ENCODE peak calls at places on chromosomes 3 and 15, in five cellular contexts. H is SK-N-SH, D is adrenal gland, G is right lobe of liver, Z is WERI-Rb-1. M is an unnamed sample. For H3K36me3, the result is how much of the 10 kb centered on the place peaks cover.

GRCh38 chr15:84671211-84671610 is 13.2 kb upstream of the NMB start:
- DNase-seq in H (no peak), D (no peak), G (no peak), Z (no peak), M (no peak)

GRCh38 chr3:71694358-71694999 is 30.7 kb downstream of the EIF4E3 start:
- DNase-seq in H (no peak), D (no peak), G (no peak), Z (no peak), M (no peak)

GRCh38 chr3:40116478-40117162 is 192.9 kb upstream of the EIF1B start:
- DNase-seq in H (no peak), D (no peak), G (no peak), Z (no peak), M (no peak)

GRCh38 chr15:51939216-51939615 is 32.4 kb downstream of the LEO1 start:
- DNase-seq in H (no peak), D (no peak), G (no peak), Z (no peak), M (no peak)

GRCh38 chr3:51962854-51963530 is 4.3 kb downstream of the PCBP4 start:
- DNase-seq in H (no peak), D (no peak), G (no peak), Z (peak), M (no peak)

GRCh38 chr3:2166552-2166951 is 67.9 kb downstream of the CNTN4 start:
- DNase-seq in H (peak), D (no peak), G (no peak), Z (no peak), M (no peak)

GRCh38 chr3:13451301-13451673 is 28.8 kb upstream of the HDAC11 start:
- DNase-seq in H (no peak), D (no peak), G (no peak), Z (peak), M (peak)

GRCh38 chr15:73244333-73244732 is 124.4 kb downstream of the HCN4 start:
- DNase-seq in H (peak), D (no peak), G (no peak), Z (peak), M (no peak)

GRCh38 chr3:99884484-99884883 is 66.8 kb downstream of the CMSS1 start:
- DNase-seq in H (no peak), D (no peak), G (no peak), Z (no peak), M (no peak)

GRCh38 chr3:191240432-191240831 is 41.4 kb downstream of the OSTN start:
- DNase-seq in H (no peak), D (no peak), G (no peak), Z (no peak), M (no peak)

GRCh38 chr15:62847900-62848489 is 194.6 kb upstream of the TPM1 start:
- DNase-seq in H (peak), D (peak), G (peak), Z (peak), M (peak)

GRCh38 chr15:95636107-95636506 is 694.4 kb upstream of the NR2F2 start:
- DNase-seq in H (no peak), D (no peak), G (no peak), Z (no peak), M (no peak)

GRCh38 chr15:30923429-30923828 is 19.7 kb downstream of the FAN1 start:
- DNase-seq in H (no peak), D (no peak), G (no peak), Z (no peak), M (no peak)

GRCh38 chr15:27844018-27844666 is 255.0 kb downstream of the OCA2 start:
- DNase-seq in H (no peak), D (no peak), G (no peak), Z (no peak), M (no peak)

GRCh38 chr3:102092617-102093466 is 243.5 kb downstream of the NFKBIZ start:
- DNase-seq in H (no peak), D (no peak), G (no peak), Z (no peak), M (no peak)

GRCh38 chr15:38682861-38683260 is 118.2 kb upstream of the RASGRP1 start:
- DNase-seq in H (no peak), D (no peak), G (no peak), Z (no peak), M (no peak)

GRCh38 chr15:38335106-38335505 is 82.5 kb downstream of the SPRED1 start:
- DNase-seq in H (no peak), D (no peak), G (no peak), Z (no peak), M (no peak)

GRCh38 chr3:14444380-14444779 is 42.0 kb downstream of the SLC6A6 start:
- DNase-seq in H (no peak), D (no peak), G (no peak), Z (no peak), M (no peak)

GRCh38 chr3:45981321-45982038 is 14.1 kb downstream of the FYCO1 start:
- DNase-seq in H (no peak), D (peak), G (no peak), Z (no peak), M (no peak)

GRCh38 chr3:122977645-122978466 is 49.7 kb downstream of the SEMA5B start:
- DNase-seq in H (peak), D (no peak), G (no peak), Z (no peak), M (peak)

GRCh38 chr15:67690936-67691335 is 134.4 kb upstream of the SKOR1 start:
- DNase-seq in H (no peak), D (no peak), G (no peak), Z (no peak), M (no peak)

GRCh38 chr3:71109241-71109976 is 474.1 kb downstream of the FOXP1 start:
- DNase-seq in H (no peak), D (no peak), G (no peak), Z (no peak), M (no peak)

GRCh38 chr3:163056874-163057497 is 1560.4 kb downstream of the OTOL1 start:
- DNase-seq in H (peak), D (peak), G (no peak), Z (peak), M (no peak)

GRCh38 chr3:13479332-13479581 is 849 bp upstream of the HDAC11 start:
- DNase-seq in H (peak), D (peak), G (no peak), Z (no peak), M (peak)

GRCh38 chr3:31377045-31377642 is 155.6 kb upstream of the STT3B start:
- DNase-seq in H (no peak), D (peak), G (no peak), Z (no peak), M (no peak)

GRCh38 chr15:65309882-65310418 is 5.5 kb downstream of the RNU5B-1 start:
- DNase-seq in H (no peak), D (no peak), G (no peak), Z (no peak), M (peak)
- H3K27ac ChIP-seq in H (no peak), D (no peak), G (no peak), Z (no peak), M (no peak)

DNA sequence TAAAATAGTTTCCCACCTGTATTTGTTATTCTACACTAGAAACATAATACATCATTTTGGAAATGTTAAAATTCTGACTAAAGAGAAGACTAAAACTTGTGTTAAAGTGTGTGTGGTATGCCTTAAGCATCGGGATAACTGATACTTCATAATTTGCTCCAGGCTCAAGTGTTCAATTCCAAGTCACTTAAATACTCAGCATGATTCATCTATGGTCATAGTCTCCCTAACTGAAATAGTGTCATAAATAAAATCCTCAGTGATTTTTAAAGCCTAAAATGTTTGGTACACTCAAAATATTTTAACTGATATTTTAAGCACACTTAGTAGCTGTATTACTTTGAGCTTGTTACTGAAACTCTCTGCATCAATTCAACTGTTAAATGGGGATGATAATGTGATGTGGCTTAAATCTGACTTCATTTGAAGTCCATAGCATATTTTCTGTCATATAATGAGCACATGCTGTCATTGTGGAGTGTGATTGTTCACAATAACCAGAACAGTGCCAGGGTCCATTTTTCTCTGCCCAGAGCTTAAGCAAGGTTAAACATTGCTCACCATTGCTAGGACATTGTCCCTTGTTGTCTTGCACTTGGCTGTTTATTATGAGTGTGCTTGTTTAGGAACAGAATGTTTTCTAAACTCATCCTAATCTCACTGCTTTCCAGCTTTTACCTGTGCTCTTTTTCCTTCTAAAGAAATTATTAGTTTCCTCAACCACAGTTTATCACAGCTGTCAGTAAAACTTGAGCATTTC is 122.2 kb downstream of the KLHL25 start:
- DNase-seq in H (no peak), D (no peak), G (no peak), Z (no peak), M (no peak)
- H3K36me3 ChIP-seq in H (under half), D (under half), G (under half), Z (half or more), M (half or more)

GRCh38 chr3:55554621-55555020 is 67.5 kb upstream of the WNT5A start:
- DNase-seq in H (no peak), D (no peak), G (no peak), Z (no peak), M (no peak)
- H3K27ac ChIP-seq in H (no peak), D (no peak), G (no peak), Z (no peak), M (no peak)

GRCh38 chr15:90489944-90490343 is 39.8 kb upstream of the CRTC3 start:
- DNase-seq in H (no peak), D (no peak), G (no peak), Z (no peak), M (no peak)
- H3K36me3 ChIP-seq in H (half or more), D (under half), G (under half), Z (half or more), M (half or more)